ENCODE peak calls at places on chromosomes 11 and 22, in eight cellular contexts. U is lower lobe of right lung, W is uterus, O is HCT116, Y is tibial nerve, X is testis, H is transverse colon, G is A549. Q is an unnamed sample.
A peak's percentile ranks its signal among the peaks of the same experiment; 100 is the strongest.

GRCh38 chr11:28009383-28009782 is 98.6 kb downstream of the KIF18A start:
- DNase-seq in H (no peak), W (no peak), U (no peak), G (peak; percentile 29), Y (no peak), O (no peak), X (no peak), Q (no peak)

GRCh38 chr11:121450424-121450823 is 1.7 kb upstream of the SORL1 start:
- DNase-seq in O (no peak), X (no peak), Y (no peak), U (no peak), W (no peak), H (no peak), G (no peak), Q (no peak)

GRCh38 chr11:121613724-121614123 is 161.0 kb upstream of the SORL1-AS1 start:
- DNase-seq in W (no peak), X (no peak), Y (no peak), G (no peak), H (no peak), U (no peak), O (no peak), Q (no peak)

GRCh38 chr22:23755711-23756110 is 1.5 kb upstream of the VPREB3 start:
- DNase-seq in U (no peak), X (no peak), W (no peak), Y (no peak), H (no peak), O (no peak), G (no peak), Q (no peak)

GRCh38 chr11:119206512-119207299 is 567 bp downstream of the CBL start:
- DNase-seq in H (peak; percentile 55), Y (no peak), W (peak; percentile 59), X (peak; percentile 66), O (no peak), U (peak; percentile 83), G (no peak), Q (no peak)

GRCh38 chr11:67349457-67349856 is 3.9 kb downstream of the POLD4 start:
- DNase-seq in H (no peak), Y (no peak), G (no peak), X (no peak), U (no peak), W (no peak), O (no peak), Q (no peak)

GRCh38 chr11:65425105-65425970 is 2.7 kb downstream of the NEAT1 start:
- DNase-seq in Y (no peak), G (peak; percentile 87), H (peak; percentile 69), W (peak; percentile 62), X (peak; percentile 42), O (peak; percentile 42), U (peak; percentile 48), Q (no peak)

GRCh38 chr11:62705401-62705800 is 1.8 kb downstream of the BSCL2 start:
- DNase-seq in Y (no peak), U (no peak), X (no peak), G (no peak), W (no peak), H (no peak), O (no peak), Q (peak; percentile 65)

GRCh38 chr11:36333897-36334296 is 37.8 kb downstream of the PRR5L start:
- DNase-seq in X (peak; percentile 48), Y (no peak), H (no peak), W (no peak), U (no peak), G (peak; percentile 52), O (peak; percentile 44), Q (no peak)

GRCh38 chr11:102177974-102178631 is 67.9 kb downstream of the YAP1 start:
- DNase-seq in X (no peak), G (peak; percentile 78), W (no peak), Y (no peak), U (no peak), O (peak; percentile 87), H (no peak), Q (no peak)

GRCh38 chr11:71140206-71140919 is 112.0 kb downstream of the SHANK2 start:
- DNase-seq in H (no peak), O (no peak), W (no peak), U (peak; percentile 64), G (no peak), X (no peak), Y (no peak), Q (no peak)

GRCh38 chr11:120281161-120281795 is 41.3 kb downstream of the POU2F3 start:
- DNase-seq in W (no peak), H (no peak), G (no peak), Y (no peak), X (no peak), U (no peak), O (no peak), Q (no peak)

GRCh38 chr11:26792956-26793355 is 71.1 kb upstream of the SLC5A12 start:
- DNase-seq in H (no peak), O (no peak), G (no peak), Y (no peak), W (no peak), X (no peak), U (no peak), Q (no peak)

GRCh38 chr11:64013141-64013896 is 22.4 kb upstream of the FLRT1 start:
- DNase-seq in O (no peak), W (no peak), U (no peak), H (no peak), G (no peak), X (no peak), Y (no peak), Q (no peak)
- H3K4me1 ChIP-seq in O (peaks cover 2% of the 10 kb centered on the region), W (no peaks in the 10 kb centered on the region), U (peaks cover under 1% of the 10 kb centered on the region), H (no peaks in the 10 kb centered on the region), G (peaks cover 11% of the 10 kb centered on the region), X (peaks cover 7% of the 10 kb centered on the region), Y (no peaks in the 10 kb centered on the region), Q (no peaks in the 10 kb centered on the region)

GRCh38 chr11:115503886-115504278 is 333 bp downstream of the CADM1 start:
- DNase-seq in H (no peak), W (no peak), Y (no peak), O (no peak), G (no peak), U (no peak), X (no peak), Q (no peak)
- H3K4me3 ChIP-seq in H (peak overlapping the region; percentile 51), W (peak overlapping the region; percentile 46), Y (peak overlapping the region; percentile 61), O (no peak overlapping the region), G (peak overlapping the region; percentile 92), U (peak overlapping the region; percentile 63), X (peak overlapping the region; percentile 66), Q (peak overlapping the region; percentile 5)

GRCh38 chr22:29270475-29271271 is 2.6 kb downstream of the EWSR1 start:
- DNase-seq in G (peak; percentile 25), H (no peak), W (no peak), Y (no peak), X (no peak), U (no peak), O (no peak), Q (no peak)
- H3K4me1 ChIP-seq in G (peaks cover 45% of the 10 kb centered on the region), H (peaks cover 25% of the 10 kb centered on the region), W (peaks cover 18% of the 10 kb centered on the region), Y (no peaks in the 10 kb centered on the region), X (peaks cover 46% of the 10 kb centered on the region), U (peaks cover 73% of the 10 kb centered on the region), O (peaks cover 31% of the 10 kb centered on the region), Q (peaks cover 1% of the 10 kb centered on the region)

GRCh38 chr11:1389103-1389931 is 417 bp upstream of the BRSK2 start:
- DNase-seq in Y (peak; percentile 96), H (peak; percentile 95), X (peak; percentile 99), W (peak; percentile 97), G (peak; percentile 96), U (peak; percentile 97), O (peak; percentile 91), Q (peak; percentile 98)
- H3K4me3 ChIP-seq in Y (peak overlapping the region; percentile 63), H (peak overlapping the region; percentile 32), X (peak overlapping the region; percentile 31), W (peak overlapping the region; percentile 30), G (peak overlapping the region; percentile 60), U (peak overlapping the region; percentile 60), O (peak overlapping the region; percentile 28), Q (peak overlapping the region; percentile 28)

DNA sequence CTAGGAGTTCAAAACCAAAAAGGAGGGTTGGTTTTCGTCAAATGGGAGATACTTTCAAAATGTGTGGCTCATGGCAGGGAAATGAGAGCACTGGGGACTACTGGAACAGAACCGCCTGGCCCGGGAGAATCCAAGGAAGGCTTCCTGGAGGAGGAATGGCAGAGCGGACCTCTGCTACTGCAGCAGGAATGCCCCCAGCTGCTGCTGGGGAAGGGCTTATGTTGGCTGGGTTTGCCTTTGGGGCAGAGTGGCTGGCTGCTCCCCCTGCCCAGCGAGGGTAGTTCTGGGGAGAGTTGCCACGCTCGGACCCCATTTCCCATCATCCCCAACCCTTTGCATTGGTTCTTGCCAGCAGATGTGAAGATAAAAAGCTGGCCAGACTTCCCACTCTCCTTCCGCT is 10.6 kb upstream of the APOBEC3A start:
- DNase-seq in Y (no peak), U (peak; percentile 13), X (no peak), O (no peak), W (no peak), H (no peak), G (no peak), Q (no peak)
- H3K4me1 ChIP-seq in Y (no peaks in the 10 kb centered on the region), U (peaks cover 13% of the 10 kb centered on the region), X (no peaks in the 10 kb centered on the region), O (peaks cover 5% of the 10 kb centered on the region), W (no peaks in the 10 kb centered on the region), H (no peaks in the 10 kb centered on the region), G (no peaks in the 10 kb centered on the region), Q (no peaks in the 10 kb centered on the region)

GRCh38 chr22:26660961-26661578 is 3.7 kb downstream of the MIAT start:
- DNase-seq in G (no peak), X (no peak), W (no peak), H (no peak), U (no peak), O (no peak), Y (no peak), Q (no peak)
- H3K4me3 ChIP-seq in G (no peak overlapping the region), X (no peak overlapping the region), W (no peak overlapping the region), H (no peak overlapping the region), U (no peak overlapping the region), O (no peak overlapping the region), Y (no peak overlapping the region), Q (no peak overlapping the region)